ENCODE peak calls at places on chromosomes 7 and 10, in ten cellular contexts. G is mammary epithelial cell, R is OCI-LY7, E is fibroblast of mammary gland, H is right cardiac atrium, O is cardiac muscle cell, Q is Karpas-422, J is fibroblast of pulmonary artery, M is AG09309, W is fibroblast of lung. K is an unnamed sample.

GRCh38 chr7:88546808-88547207 is 212.7 kb upstream of the ZNF804B start:
- DNase-seq in G (peak; percentile 39), R (peak; percentile 44), E (peak; percentile 39), H (no peak), O (peak; percentile 34), Q (peak; percentile 83), J (peak; percentile 33), M (no peak), W (peak; percentile 13), K (peak; percentile 26)

GRCh38 chr7:108488902-108489538 is 32.8 kb upstream of the NRCAM start:
- DNase-seq in G (no peak), R (no peak), E (no peak), H (no peak), O (no peak), Q (no peak), J (peak; percentile 67), M (no peak), W (peak; percentile 36), K (no peak)

GRCh38 chr7:20238754-20239324 is 21.7 kb upstream of the MACC1 start:
- DNase-seq in G (peak; percentile 90), R (no peak), E (no peak), H (no peak), O (no peak), Q (peak; percentile 55), J (no peak), M (no peak), W (peak; percentile 73), K (no peak)

GRCh38 chr7:129108583-129108982 is 35.9 kb upstream of the TSPAN33 start:
- DNase-seq in G (peak; percentile 7), R (no peak), E (no peak), H (no peak), O (no peak), Q (no peak), J (no peak), M (no peak), W (peak; percentile 27), K (no peak)

GRCh38 chr7:1160665-1161010 is 642 bp upstream of the ZFAND2A start:
- DNase-seq in G (peak; percentile 5), R (no peak), E (peak; percentile 30), H (peak; percentile 53), O (no peak), Q (no peak), J (no peak), M (no peak), W (no peak), K (no peak)

GRCh38 chr10:1754506-1755177 is 17.3 kb upstream of the ADARB2 start:
- DNase-seq in G (no peak), R (no peak), E (no peak), H (no peak), O (peak; percentile 8), Q (no peak), J (no peak), M (no peak), W (no peak), K (no peak)

GRCh38 chr10:102240467-102241036 is 760 bp downstream of the PITX3 start:
- DNase-seq in G (no peak), R (no peak), E (no peak), H (peak; percentile 35), O (no peak), Q (no peak), J (no peak), M (no peak), W (no peak), K (no peak)

GRCh38 chr10:99522511-99523250 is 10.1 kb upstream of the NKX2-3 start:
- DNase-seq in G (no peak), R (no peak), E (no peak), H (no peak), O (no peak), Q (no peak), J (no peak), M (no peak), W (no peak), K (no peak)

GRCh38 chr10:8137272-8137680 is 82.8 kb downstream of the GATA3 start:
- DNase-seq in G (no peak), R (no peak), E (no peak), H (no peak), O (no peak), Q (no peak), J (no peak), M (no peak), W (no peak), K (no peak)

GRCh38 chr10:10804998-10805737 is 212.5 kb upstream of the CELF2 start:
- DNase-seq in G (peak; percentile 66), R (no peak), E (peak; percentile 93), H (no peak), O (no peak), Q (no peak), J (peak; percentile 73), M (peak; percentile 80), W (peak; percentile 93), K (no peak)

GRCh38 chr10:97771055-97771811 is 566 bp downstream of the SFRP5 start:
- DNase-seq in G (peak; percentile 55), R (no peak), E (peak; percentile 10), H (no peak), O (peak; percentile 64), Q (no peak), J (peak; percentile 18), M (no peak), W (peak; percentile 45), K (no peak)

GRCh38 chr7:112505495-112505894 is 24.7 kb downstream of the LSMEM1 start:
- DNase-seq in G (no peak), R (no peak), E (no peak), H (no peak), O (peak; percentile 29), Q (no peak), J (no peak), M (no peak), W (no peak), K (no peak)

GRCh38 chr10:79313911-79314439 is 33.3 kb upstream of the PPIF start:
- DNase-seq in G (no peak), R (no peak), E (no peak), H (peak; percentile 14), O (no peak), Q (no peak), J (no peak), M (no peak), W (no peak), K (no peak)

GRCh38 chr7:95199779-95200558 is 124.4 kb downstream of the PON1 start:
- DNase-seq in G (peak; percentile 17), R (peak; percentile 25), E (peak; percentile 71), H (peak; percentile 13), O (peak; percentile 59), Q (peak; percentile 61), J (peak; percentile 79), M (no peak), W (peak; percentile 51), K (no peak)

GRCh38 chr10:44989621-44990301 is 11.0 kb upstream of the ZNF22 start:
- DNase-seq in G (no peak), R (no peak), E (no peak), H (no peak), O (no peak), Q (no peak), J (no peak), M (no peak), W (no peak), K (no peak)

GRCh38 chr10:130493021-130493420 is 356.8 kb downstream of the GLRX3 start:
- DNase-seq in G (no peak), R (no peak), E (no peak), H (no peak), O (no peak), Q (no peak), J (no peak), M (no peak), W (no peak), K (no peak)

GRCh38 chr7:157689269-157690057 is 352.7 kb downstream of the DNAJB6 start:
- DNase-seq in G (no peak), R (no peak), E (no peak), H (no peak), O (no peak), Q (no peak), J (no peak), M (no peak), W (peak; percentile 20), K (no peak)

GRCh38 chr7:138843632-138844580 is 45.9 kb upstream of the ATP6V0A4 start:
- DNase-seq in G (no peak), R (peak; percentile 5), E (no peak), H (no peak), O (no peak), Q (peak; percentile 47), J (no peak), M (no peak), W (no peak), K (no peak)
- H3K4me3 ChIP-seq in G (no peak overlapping the region), R (no peak overlapping the region), E (no peak overlapping the region), H (no peak overlapping the region), O (no peak overlapping the region), Q (no peak overlapping the region), J (no peak overlapping the region), M (no peak overlapping the region), W (no peak overlapping the region), K (no peak overlapping the region)

DNA sequence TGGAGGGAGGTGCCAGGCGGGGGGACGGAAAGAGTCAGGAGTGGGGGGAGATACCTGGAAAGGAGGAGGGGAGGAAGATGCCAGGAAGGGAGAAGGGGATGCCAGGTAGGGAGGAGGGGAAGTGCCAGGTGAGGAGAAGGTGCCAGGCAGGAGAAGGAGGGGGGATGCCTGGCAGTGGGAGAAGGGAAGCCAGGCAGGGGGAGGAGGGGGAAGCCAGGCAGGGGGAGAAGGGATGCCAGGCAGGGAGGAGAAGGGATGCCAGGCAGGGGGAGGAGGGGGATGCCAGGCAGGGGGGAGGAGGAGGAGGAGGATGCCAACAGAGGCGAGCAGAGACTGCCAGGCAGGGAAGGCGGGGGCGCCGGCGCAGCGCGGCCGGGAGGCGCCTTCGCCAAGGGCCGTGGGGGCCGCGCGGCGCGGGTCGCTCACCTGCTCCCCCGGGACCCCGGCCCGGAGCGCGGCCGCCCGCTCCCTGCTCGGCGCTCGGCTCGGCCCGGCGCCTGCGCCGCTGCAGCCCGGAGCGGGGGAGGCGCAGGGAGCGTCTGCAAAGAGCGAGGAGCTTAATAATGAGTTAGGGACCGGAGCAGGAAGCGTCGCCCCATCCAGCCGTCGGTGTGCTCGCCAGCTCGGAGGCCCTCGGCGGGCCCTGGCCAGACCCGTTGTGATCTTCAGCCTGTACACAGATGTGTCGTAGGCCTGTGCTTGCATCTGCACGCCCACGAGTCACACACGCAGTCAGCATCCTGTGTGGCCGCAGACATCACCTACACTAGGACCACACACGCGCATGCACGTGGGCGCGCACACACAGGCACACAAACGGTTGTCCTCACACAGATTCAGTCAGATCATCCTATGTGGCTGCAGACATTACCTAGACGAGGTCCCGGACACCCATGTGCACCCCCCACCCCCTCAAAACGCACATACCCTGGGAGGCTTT is 28.4 kb upstream of the SMARCD3 start:
- DNase-seq in G (peak; percentile 58), R (peak; percentile 70), E (peak; percentile 57), H (peak; percentile 64), O (peak; percentile 79), Q (peak; percentile 88), J (peak; percentile 68), M (no peak), W (peak; percentile 76), K (peak; percentile 65)
- H3K4me3 ChIP-seq in G (peak overlapping the region; percentile 14), R (peak overlapping the region; percentile 51), E (peak overlapping the region; percentile 29), H (peak overlapping the region; percentile 68), O (peak overlapping the region; percentile 27), Q (peak overlapping the region; percentile 48), J (peak overlapping the region; percentile 48), M (peak overlapping the region; percentile 44), W (peak overlapping the region; percentile 49), K (peak overlapping the region; percentile 57)

GRCh38 chr7:148882192-148882591 is 1.9 kb downstream of the EZH2 start:
- DNase-seq in G (no peak), R (no peak), E (no peak), H (no peak), O (no peak), Q (peak; percentile 44), J (no peak), M (no peak), W (no peak), K (no peak)
- H3K4me3 ChIP-seq in G (peak overlapping the region; percentile 79), R (peak overlapping the region; percentile 91), E (peak overlapping the region; percentile 81), H (no peak overlapping the region), O (peak overlapping the region; percentile 100), Q (peak overlapping the region; percentile 87), J (peak overlapping the region; percentile 79), M (no peak overlapping the region), W (peak overlapping the region; percentile 67), K (peak overlapping the region; percentile 79)

GRCh38 chr7:47581442-47581820 is 480 bp downstream of the TNS3 start:
- DNase-seq in G (no peak), R (peak; percentile 40), E (no peak), H (no peak), O (peak; percentile 48), Q (peak; percentile 70), J (no peak), M (no peak), W (no peak), K (no peak)
- H3K4me3 ChIP-seq in G (peak overlapping the region; percentile 81), R (peak overlapping the region; percentile 87), E (peak overlapping the region; percentile 60), H (peak overlapping the region; percentile 65), O (peak overlapping the region; percentile 61), Q (peak overlapping the region; percentile 87), J (peak overlapping the region; percentile 81), M (peak overlapping the region; percentile 82), W (peak overlapping the region; percentile 89), K (no peak overlapping the region)